ENCODE peak calls at places on chromosomes 5 and 9, in five cellular contexts. P is H1, D is GM12878, H is HEK293T, K is NT2/D1. G is an unnamed sample.

GRCh38 chr5:41346609-41347008 is 133.3 kb upstream of the C6 start:
- DNase-seq in P (no peak), H (no peak), D (no peak), K (no peak), G (no peak)

GRCh38 chr5:37807015-37807414 is 32.8 kb downstream of the GDNF start:
- DNase-seq in H (no peak), K (no peak), D (no peak), P (no peak), G (no peak)

GRCh38 chr9:24218656-24219055 is 327.0 kb downstream of the IZUMO3 start:
- DNase-seq in K (no peak), P (no peak), D (no peak), H (no peak), G (no peak)

GRCh38 chr9:19934301-19934868 is 145.5 kb upstream of the SLC24A2 start:
- DNase-seq in D (no peak), H (no peak), P (peak), K (peak), G (no peak)

GRCh38 chr9:82490019-82490499 is 501.5 kb downstream of the SPATA31D1 start:
- DNase-seq in D (no peak), H (no peak), P (no peak), K (no peak), G (no peak)

GRCh38 chr9:109934499-109935214 is 154.7 kb downstream of the PALM2AKAP2 start:
- DNase-seq in H (no peak), K (no peak), D (no peak), P (no peak), G (no peak)

GRCh38 chr9:136995772-136996308 is 528 bp downstream of the CLIC3 start:
- DNase-seq in K (no peak), H (no peak), D (no peak), P (no peak), G (no peak)

GRCh38 chr5:178489281-178489976 is 100.8 kb downstream of the COL23A1 start:
- DNase-seq in H (no peak), P (no peak), K (no peak), D (no peak), G (no peak)

GRCh38 chr5:141834331-141834730 is 43.9 kb downstream of the PCDH1 start:
- DNase-seq in D (no peak), K (no peak), P (no peak), H (no peak), G (no peak)

GRCh38 chr5:41871866-41872265 is 1.6 kb upstream of the OXCT1 start:
- DNase-seq in D (no peak), P (no peak), K (no peak), H (no peak), G (no peak)

GRCh38 chr5:28823231-28823630 is 1784.8 kb upstream of the CDH9 start:
- DNase-seq in H (no peak), D (no peak), K (no peak), P (no peak), G (no peak)
- TF ChIP-seq SUZ12 in H (no peak), D (no peak), K (no peak), P (no peak), G (no peak)

GRCh38 chr5:66118294-66118693 is 25.8 kb upstream of the SREK1 start:
- DNase-seq in K (no peak), P (no peak), D (no peak), H (no peak), G (no peak)

GRCh38 chr5:66122379-66123034 is 21.6 kb upstream of the SREK1 start:
- DNase-seq in D (no peak), K (no peak), P (no peak), H (no peak), G (no peak)
- TF ChIP-seq SUZ12 in D (no peak), K (no peak), P (no peak), H (no peak), G (no peak)

GRCh38 chr5:134073404-134073803 is 41.1 kb upstream of the TCF7 start:
- DNase-seq in H (no peak), K (no peak), P (no peak), D (no peak), G (no peak)
- TF ChIP-seq SUZ12 in H (no peak), K (no peak), P (no peak), D (no peak), G (no peak)

DNA sequence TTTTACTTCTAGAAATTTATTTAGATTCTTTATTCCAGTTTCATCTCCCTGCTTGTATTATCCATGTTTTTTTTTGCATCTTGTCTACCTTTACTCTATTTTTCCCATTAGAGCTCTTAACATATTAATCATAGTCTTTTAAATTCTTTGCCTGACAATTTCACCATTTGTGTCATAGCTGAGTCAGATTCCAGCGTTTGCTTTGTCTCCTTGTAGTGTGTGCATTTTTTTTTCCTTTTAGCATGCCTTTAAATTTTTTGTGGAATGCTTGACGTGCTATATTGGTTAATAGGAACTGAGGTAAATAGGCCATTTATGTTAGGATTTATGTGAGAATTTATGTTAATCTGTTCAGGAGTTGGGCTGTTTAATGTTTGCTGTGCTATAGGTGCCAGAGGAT is 41.8 kb upstream of the NFIL3 start:
- DNase-seq in H (no peak), P (no peak), D (no peak), K (no peak), G (no peak)
- TF ChIP-seq SUZ12 in H (no peak), P (no peak), D (no peak), K (no peak), G (no peak)

GRCh38 chr9:92440751-92441046 is 16.4 kb upstream of the OMD start:
- DNase-seq in D (peak), P (no peak), K (no peak), H (no peak), G (no peak)
- TF ChIP-seq SUZ12 in D (no peak), P (no peak), K (no peak), H (no peak), G (no peak)